ENCODE peak calls at places on chromosome 10, in seven cellular contexts. S is heart left ventricle, C is body of pancreas, T is K562, V is IMR-90, D is sigmoid colon, Z is endothelial cell of umbilical vein. W is an unnamed sample.

GRCh38 chr10:9097206-9097990 is 1042.9 kb downstream of the GATA3 start:
- DNase-seq in S (no peak), C (no peak), T (no peak), V (no peak), D (no peak), Z (no peak), W (no peak)

GRCh38 chr10:27736396-27736795 is 9.2 kb downstream of the MKX start:
- DNase-seq in S (no peak), C (no peak), T (no peak), V (peak), D (no peak), Z (no peak), W (no peak)

GRCh38 chr10:125396651-125397050 is 236.3 kb upstream of the CTBP2 start:
- DNase-seq in S (no peak), C (no peak), T (no peak), V (peak), D (no peak), Z (no peak), W (peak)

GRCh38 chr10:46544989-46545791 is 11.3 kb downstream of the GPRIN2 start:
- DNase-seq in S (no peak), C (peak), T (no peak), V (no peak), D (peak), Z (no peak), W (peak)

GRCh38 chr10:1627945-1628344 is 109.4 kb downstream of the ADARB2 start:
- DNase-seq in S (no peak), C (no peak), T (no peak), V (no peak), D (no peak), Z (no peak), W (no peak)

GRCh38 chr10:70958396-70958795 is 70.0 kb upstream of the PCBD1 start:
- DNase-seq in S (no peak), C (no peak), T (no peak), V (peak), D (no peak), Z (no peak), W (no peak)

GRCh38 chr10:17747883-17748550 is 4.0 kb upstream of the TMEM236 start:
- DNase-seq in S (no peak), C (peak), T (no peak), V (peak), D (no peak), Z (no peak), W (no peak)

GRCh38 chr10:6135039-6135438 is 46.2 kb downstream of the RBM17 start:
- DNase-seq in S (no peak), C (no peak), T (no peak), V (no peak), D (no peak), Z (no peak), W (no peak)

GRCh38 chr10:64771253-64771652 is 1250.1 kb downstream of the REEP3 start:
- DNase-seq in S (no peak), C (no peak), T (no peak), V (no peak), D (no peak), Z (no peak), W (no peak)

GRCh38 chr10:127198307-127198706 is 1.9 kb upstream of the INSYN2A start:
- DNase-seq in S (no peak), C (no peak), T (no peak), V (no peak), D (no peak), Z (no peak), W (no peak)

GRCh38 chr10:69321865-69322264 is 43.6 kb downstream of the HK1 start:
- DNase-seq in S (no peak), C (no peak), T (no peak), V (peak), D (no peak), Z (peak), W (no peak)

GRCh38 chr10:69828115-69828870 is 26.6 kb downstream of the COL13A1 start:
- DNase-seq in S (no peak), C (no peak), T (no peak), V (no peak), D (no peak), Z (no peak), W (no peak)

GRCh38 chr10:34407227-34407626 is 407.9 kb downstream of the PARD3 start:
- DNase-seq in S (no peak), C (no peak), T (no peak), V (peak), D (no peak), Z (peak), W (no peak)

GRCh38 chr10:92845926-92846325 is 2.4 kb upstream of the EXOC6 start:
- DNase-seq in S (no peak), C (no peak), T (no peak), V (no peak), D (no peak), Z (no peak), W (no peak)

GRCh38 chr10:49025347-49025983 is 85.8 kb upstream of the LRRC18 start:
- DNase-seq in S (no peak), C (no peak), T (no peak), V (no peak), D (no peak), Z (no peak), W (no peak)

GRCh38 chr10:11595395-11595692 is 16.1 kb downstream of the USP6NL start:
- DNase-seq in S (no peak), C (no peak), T (no peak), V (peak), D (no peak), Z (no peak), W (no peak)

GRCh38 chr10:103967433-103968142 is 648 bp downstream of the SLK start:
- DNase-seq in S (no peak), C (no peak), T (peak), V (no peak), D (no peak), Z (peak), W (peak)

GRCh38 chr10:18401416-18402195 is 249.8 kb downstream of the NSUN6 start:
- DNase-seq in S (no peak), C (no peak), T (no peak), V (no peak), D (no peak), Z (no peak), W (no peak)

GRCh38 chr10:16698457-16698856 is 118.8 kb downstream of the RSU1 start:
- DNase-seq in S (no peak), C (no peak), T (no peak), V (no peak), D (no peak), Z (no peak), W (no peak)

GRCh38 chr10:12597800-12598750 is 248.7 kb downstream of the CAMK1D start:
- DNase-seq in S (no peak), C (no peak), T (no peak), V (no peak), D (no peak), Z (no peak), W (no peak)

GRCh38 chr10:99232357-99232999 is 3.2 kb downstream of the HPSE2 start:
- DNase-seq in S (no peak), C (no peak), T (no peak), V (no peak), D (no peak), Z (no peak), W (no peak)

GRCh38 chr10:25867321-25867720 is 66.7 kb upstream of the MYO3A start:
- DNase-seq in S (no peak), C (no peak), T (no peak), V (no peak), D (no peak), Z (no peak), W (no peak)

GRCh38 chr10:63525021-63525420 is 3.8 kb downstream of the REEP3 start:
- DNase-seq in S (no peak), C (no peak), T (no peak), V (no peak), D (no peak), Z (no peak), W (no peak)

GRCh38 chr10:24989867-24990266 is 26.1 kb downstream of the ENKUR start:
- DNase-seq in S (no peak), C (no peak), T (no peak), V (peak), D (no peak), Z (peak), W (no peak)

GRCh38 chr10:89852872-89853271 is 151.5 kb downstream of the KIF20B start:
- DNase-seq in S (no peak), C (no peak), T (no peak), V (no peak), D (no peak), Z (no peak), W (no peak)

GRCh38 chr10:97333601-97334369 is 744 bp downstream of the FRAT2 start:
- DNase-seq in S (peak), C (peak), T (peak), V (peak), D (peak), Z (peak), W (no peak)

GRCh38 chr10:62233494-62234283 is 35.0 kb downstream of the RTKN2 start:
- DNase-seq in S (no peak), C (no peak), T (no peak), V (peak), D (no peak), Z (no peak), W (no peak)

GRCh38 chr10:110206988-110207804 is at the start of gene MXI1:
- DNase-seq in S (peak), C (peak), T (peak), V (peak), D (peak), Z (peak), W (peak)
- TF ChIP-seq POLR2A in S (peak), C (peak), T (peak), V (no peak), D (peak), Z (no peak), W (peak)

GRCh38 chr10:71963756-71964668 is at the start of gene CHST3:
- DNase-seq in S (peak), C (peak), T (no peak), V (peak), D (peak), Z (peak), W (peak)
- H3K27ac ChIP-seq in S (peak), C (peak), T (no peak), V (peak), D (peak), Z (peak), W (peak)

DNA sequence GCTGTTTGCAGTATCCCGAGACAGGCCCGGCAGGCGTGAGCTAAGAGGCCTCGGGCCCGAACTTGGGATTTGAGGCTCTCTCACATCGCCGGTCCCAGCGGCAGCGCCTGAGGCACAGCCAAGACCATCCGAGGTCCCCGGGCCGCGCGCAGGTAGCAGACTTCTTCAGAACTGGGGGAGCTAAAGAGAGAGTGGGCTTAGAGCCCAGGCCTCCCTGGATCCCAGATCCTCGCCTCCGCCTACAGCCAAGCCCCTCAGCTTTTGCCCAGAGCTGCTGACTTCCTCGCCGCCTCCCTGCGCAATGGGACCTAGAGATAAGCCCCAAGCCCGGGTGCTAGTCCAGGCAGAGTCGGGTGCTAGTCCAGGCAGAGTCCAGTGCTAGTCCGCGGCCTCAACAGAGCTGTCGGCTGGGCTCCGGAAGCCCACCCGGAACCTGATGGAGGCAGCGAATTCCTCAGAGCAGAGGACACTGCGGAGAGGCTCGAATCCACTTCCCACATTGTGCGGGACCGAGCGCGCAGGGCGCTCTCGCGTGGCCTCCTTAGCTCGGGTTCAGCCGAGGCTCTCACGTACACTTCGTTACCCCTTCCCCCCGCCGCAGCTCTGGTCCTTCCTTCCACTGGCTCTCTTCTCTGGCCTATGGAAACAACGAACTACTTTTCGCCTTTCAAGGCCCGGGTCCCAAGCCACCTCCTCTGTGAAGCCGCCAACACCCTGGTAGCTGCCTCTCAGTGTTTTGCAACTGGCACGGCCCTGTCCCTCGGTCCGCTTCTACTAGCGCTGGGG is 5.8 kb downstream of the LBX1 start:
- DNase-seq in S (no peak), C (no peak), T (no peak), V (no peak), D (no peak), Z (no peak), W (no peak)
- H3K4me3 ChIP-seq in S (no peak), C (no peak), T (no peak), V (no peak), D (peak), Z (no peak), W (no peak)

DNA sequence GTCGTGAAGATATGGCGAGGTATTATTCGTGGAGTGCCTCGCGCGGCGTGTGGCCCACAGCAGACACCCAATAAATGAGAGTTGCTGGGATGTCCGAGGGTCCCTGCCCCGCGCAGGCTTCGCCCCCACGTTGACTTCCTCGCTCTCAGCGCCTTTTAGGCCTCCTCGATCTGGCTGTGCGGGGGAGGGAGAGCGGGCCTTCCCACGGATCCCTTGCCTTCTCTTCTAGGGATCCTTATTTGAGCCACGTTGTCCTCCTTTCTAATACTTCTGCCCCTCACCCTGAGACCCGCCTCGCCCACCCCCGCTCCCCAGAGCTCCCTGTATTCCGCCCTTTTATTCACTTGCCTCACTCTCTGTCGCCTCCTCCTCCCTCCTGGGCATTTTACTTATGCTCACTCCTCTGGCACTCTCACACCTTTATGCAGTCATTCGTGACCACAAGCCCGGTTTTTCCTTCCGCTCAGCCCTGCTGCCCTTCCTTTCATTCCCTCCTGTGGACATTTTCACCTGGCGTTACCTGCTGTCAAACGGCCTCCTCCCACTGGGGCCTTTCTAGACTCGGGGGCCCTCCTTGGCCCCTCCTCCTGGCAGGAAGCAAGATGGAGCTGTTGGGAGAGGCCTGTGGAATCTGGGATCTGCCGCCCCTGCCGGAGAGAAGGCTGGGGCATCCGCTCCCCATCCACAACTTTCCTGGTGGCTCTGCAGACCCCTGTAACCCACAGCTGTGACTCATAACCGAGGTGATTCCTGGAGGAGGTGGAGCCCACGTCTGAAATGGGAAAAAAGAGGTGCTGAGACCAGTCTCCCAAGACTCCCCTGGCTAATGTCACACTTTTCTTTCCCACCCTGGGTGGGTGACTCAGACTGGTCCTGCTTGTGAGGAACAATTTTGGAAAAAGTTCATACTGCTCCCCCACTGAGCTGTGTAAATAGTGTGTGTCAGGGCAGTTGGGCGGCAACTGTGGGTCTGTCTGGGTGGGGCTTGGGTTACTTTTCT is 1.0 kb downstream of the VCL start:
- DNase-seq in S (peak), C (peak), T (peak), V (peak), D (peak), Z (peak), W (peak)
- TF ChIP-seq POLR2A in S (no peak), C (peak), T (no peak), V (peak), D (no peak), Z (no peak), W (no peak)

GRCh38 chr10:119105155-119105554 is 1.2 kb downstream of the DENND10 start:
- DNase-seq in S (no peak), C (no peak), T (no peak), V (no peak), D (no peak), Z (no peak), W (no peak)
- H3K27ac ChIP-seq in S (no peak), C (no peak), T (no peak), V (peak), D (peak), Z (no peak), W (no peak)